ENCODE peak calls at places on chromosomes 5 and 9, in eight cellular contexts. One of them, this sample, is unnamed.

GRCh38 chr9:94645901-94646300 is 6.6 kb upstream of the FBP1 start:
- DNase-seq in AG04449: no peak
- DNase-seq in activated naive CD4-positive, alpha-beta T cell treated with anti-CD3 and anti-CD28 coated beads, Interleukin-2, amount 50 U/mL, for 16 hours: no peak
- DNase-seq in HS-27A: no peak
- DNase-seq in AG04450: no peak
- DNase-seq in stomach: no peak
- DNase-seq in NCI-H2081: no peak
- DNase-seq in stimulated activated CD8-positive, alpha-beta memory T cell treated with anti-CD3 and anti-CD28 coated beads, Interleukin-15, amount 100 ng/mL, for 24 hours: no peak
- DNase-seq in this sample: no peak

GRCh38 chr5:42993516-42994284 is 46.4 kb downstream of the ANXA2R start:
- DNase-seq in HS-27A: no peak
- DNase-seq in AG04449: no peak
- DNase-seq in stomach: no peak
- DNase-seq in stimulated activated CD8-positive, alpha-beta memory T cell treated with anti-CD3 and anti-CD28 coated beads, Interleukin-15, amount 100 ng/mL, for 24 hours: no peak
- DNase-seq in AG04450: peak; percentile 66
- DNase-seq in NCI-H2081: no peak
- DNase-seq in activated naive CD4-positive, alpha-beta T cell treated with anti-CD3 and anti-CD28 coated beads, Interleukin-2, amount 50 U/mL, for 16 hours: peak; percentile 45
- DNase-seq in this sample: peak; percentile 74

GRCh38 chr9:134055981-134056461 is 11.8 kb downstream of the BRD3 start:
- DNase-seq in activated naive CD4-positive, alpha-beta T cell treated with anti-CD3 and anti-CD28 coated beads, Interleukin-2, amount 50 U/mL, for 16 hours: peak; percentile 7
- DNase-seq in HS-27A: no peak
- DNase-seq in AG04449: peak; percentile 40
- DNase-seq in stomach: peak; percentile 89
- DNase-seq in NCI-H2081: no peak
- DNase-seq in stimulated activated CD8-positive, alpha-beta memory T cell treated with anti-CD3 and anti-CD28 coated beads, Interleukin-15, amount 100 ng/mL, for 24 hours: no peak
- DNase-seq in AG04450: no peak
- DNase-seq in this sample: peak; percentile 27

GRCh38 chr5:78797945-78798731 is 149.6 kb upstream of the LHFPL2 start:
- DNase-seq in activated naive CD4-positive, alpha-beta T cell treated with anti-CD3 and anti-CD28 coated beads, Interleukin-2, amount 50 U/mL, for 16 hours: no peak
- DNase-seq in stimulated activated CD8-positive, alpha-beta memory T cell treated with anti-CD3 and anti-CD28 coated beads, Interleukin-15, amount 100 ng/mL, for 24 hours: no peak
- DNase-seq in stomach: no peak
- DNase-seq in AG04449: no peak
- DNase-seq in HS-27A: no peak
- DNase-seq in NCI-H2081: no peak
- DNase-seq in AG04450: no peak
- DNase-seq in this sample: no peak

GRCh38 chr9:76302947-76303550 is 91.2 kb downstream of the RFK start:
- DNase-seq in activated naive CD4-positive, alpha-beta T cell treated with anti-CD3 and anti-CD28 coated beads, Interleukin-2, amount 50 U/mL, for 16 hours: no peak
- DNase-seq in AG04450: peak; percentile 39
- DNase-seq in stomach: no peak
- DNase-seq in AG04449: peak; percentile 12
- DNase-seq in stimulated activated CD8-positive, alpha-beta memory T cell treated with anti-CD3 and anti-CD28 coated beads, Interleukin-15, amount 100 ng/mL, for 24 hours: no peak
- DNase-seq in NCI-H2081: peak; percentile 50
- DNase-seq in HS-27A: peak; percentile 5
- DNase-seq in this sample: no peak

GRCh38 chr5:153617190-153617589 is 126.7 kb downstream of the GRIA1 start:
- DNase-seq in stimulated activated CD8-positive, alpha-beta memory T cell treated with anti-CD3 and anti-CD28 coated beads, Interleukin-15, amount 100 ng/mL, for 24 hours: no peak
- DNase-seq in AG04450: no peak
- DNase-seq in activated naive CD4-positive, alpha-beta T cell treated with anti-CD3 and anti-CD28 coated beads, Interleukin-2, amount 50 U/mL, for 16 hours: no peak
- DNase-seq in NCI-H2081: no peak
- DNase-seq in stomach: no peak
- DNase-seq in HS-27A: no peak
- DNase-seq in AG04449: peak; percentile 21
- DNase-seq in this sample: no peak

GRCh38 chr5:155629597-155629996 is 616.0 kb downstream of the KIF4B start:
- DNase-seq in stimulated activated CD8-positive, alpha-beta memory T cell treated with anti-CD3 and anti-CD28 coated beads, Interleukin-15, amount 100 ng/mL, for 24 hours: no peak
- DNase-seq in activated naive CD4-positive, alpha-beta T cell treated with anti-CD3 and anti-CD28 coated beads, Interleukin-2, amount 50 U/mL, for 16 hours: no peak
- DNase-seq in HS-27A: no peak
- DNase-seq in NCI-H2081: no peak
- DNase-seq in AG04449: no peak
- DNase-seq in stomach: no peak
- DNase-seq in AG04450: no peak
- DNase-seq in this sample: no peak

GRCh38 chr9:24616858-24617257 is 71.2 kb upstream of the IZUMO3 start:
- DNase-seq in NCI-H2081: no peak
- DNase-seq in stomach: no peak
- DNase-seq in HS-27A: no peak
- DNase-seq in activated naive CD4-positive, alpha-beta T cell treated with anti-CD3 and anti-CD28 coated beads, Interleukin-2, amount 50 U/mL, for 16 hours: no peak
- DNase-seq in stimulated activated CD8-positive, alpha-beta memory T cell treated with anti-CD3 and anti-CD28 coated beads, Interleukin-15, amount 100 ng/mL, for 24 hours: no peak
- DNase-seq in AG04449: no peak
- DNase-seq in AG04450: no peak
- DNase-seq in this sample: no peak

GRCh38 chr9:1869843-1870242 is 145.3 kb upstream of the SMARCA2 start:
- DNase-seq in stomach: no peak
- DNase-seq in NCI-H2081: no peak
- DNase-seq in activated naive CD4-positive, alpha-beta T cell treated with anti-CD3 and anti-CD28 coated beads, Interleukin-2, amount 50 U/mL, for 16 hours: peak; percentile 25
- DNase-seq in HS-27A: no peak
- DNase-seq in AG04449: no peak
- DNase-seq in AG04450: no peak
- DNase-seq in stimulated activated CD8-positive, alpha-beta memory T cell treated with anti-CD3 and anti-CD28 coated beads, Interleukin-15, amount 100 ng/mL, for 24 hours: no peak
- DNase-seq in this sample: no peak

GRCh38 chr5:89105171-89105695 is 222.2 kb upstream of the MEF2C start:
- DNase-seq in NCI-H2081: no peak
- DNase-seq in AG04450: no peak
- DNase-seq in stimulated activated CD8-positive, alpha-beta memory T cell treated with anti-CD3 and anti-CD28 coated beads, Interleukin-15, amount 100 ng/mL, for 24 hours: no peak
- DNase-seq in activated naive CD4-positive, alpha-beta T cell treated with anti-CD3 and anti-CD28 coated beads, Interleukin-2, amount 50 U/mL, for 16 hours: no peak
- DNase-seq in HS-27A: no peak
- DNase-seq in AG04449: no peak
- DNase-seq in stomach: no peak
- DNase-seq in this sample: no peak

GRCh38 chr5:177369050-177369912 is 11.6 kb downstream of the RGS14 start:
- DNase-seq in AG04449: no peak
- DNase-seq in activated naive CD4-positive, alpha-beta T cell treated with anti-CD3 and anti-CD28 coated beads, Interleukin-2, amount 50 U/mL, for 16 hours: peak; percentile 40
- DNase-seq in stimulated activated CD8-positive, alpha-beta memory T cell treated with anti-CD3 and anti-CD28 coated beads, Interleukin-15, amount 100 ng/mL, for 24 hours: no peak
- DNase-seq in stomach: no peak
- DNase-seq in NCI-H2081: no peak
- DNase-seq in AG04450: no peak
- DNase-seq in HS-27A: no peak
- DNase-seq in this sample: no peak

GRCh38 chr9:111597852-111598729 is 1.4 kb downstream of the PTGR1 start:
- DNase-seq in activated naive CD4-positive, alpha-beta T cell treated with anti-CD3 and anti-CD28 coated beads, Interleukin-2, amount 50 U/mL, for 16 hours: peak; percentile 70
- DNase-seq in AG04449: no peak
- DNase-seq in stimulated activated CD8-positive, alpha-beta memory T cell treated with anti-CD3 and anti-CD28 coated beads, Interleukin-15, amount 100 ng/mL, for 24 hours: no peak
- DNase-seq in NCI-H2081: peak; percentile 56
- DNase-seq in HS-27A: no peak
- DNase-seq in AG04450: no peak
- DNase-seq in stomach: peak; percentile 69
- DNase-seq in this sample: peak; percentile 22

GRCh38 chr5:150006318-150006717 is 5.8 kb downstream of the HMGXB3 start:
- DNase-seq in AG04449: no peak
- DNase-seq in stimulated activated CD8-positive, alpha-beta memory T cell treated with anti-CD3 and anti-CD28 coated beads, Interleukin-15, amount 100 ng/mL, for 24 hours: no peak
- DNase-seq in HS-27A: no peak
- DNase-seq in NCI-H2081: no peak
- DNase-seq in AG04450: no peak
- DNase-seq in activated naive CD4-positive, alpha-beta T cell treated with anti-CD3 and anti-CD28 coated beads, Interleukin-2, amount 50 U/mL, for 16 hours: no peak
- DNase-seq in stomach: no peak
- DNase-seq in this sample: no peak

GRCh38 chr5:29134418-29134817 is 2059.1 kb upstream of the CDH6 start:
- DNase-seq in stimulated activated CD8-positive, alpha-beta memory T cell treated with anti-CD3 and anti-CD28 coated beads, Interleukin-15, amount 100 ng/mL, for 24 hours: no peak
- DNase-seq in stomach: no peak
- DNase-seq in AG04449: no peak
- DNase-seq in activated naive CD4-positive, alpha-beta T cell treated with anti-CD3 and anti-CD28 coated beads, Interleukin-2, amount 50 U/mL, for 16 hours: no peak
- DNase-seq in NCI-H2081: no peak
- DNase-seq in HS-27A: no peak
- DNase-seq in AG04450: no peak
- DNase-seq in this sample: no peak

GRCh38 chr5:180313677-180314076 is 21.8 kb upstream of the MAPK9 start:
- DNase-seq in stimulated activated CD8-positive, alpha-beta memory T cell treated with anti-CD3 and anti-CD28 coated beads, Interleukin-15, amount 100 ng/mL, for 24 hours: peak; percentile 29
- DNase-seq in stomach: no peak
- DNase-seq in AG04450: no peak
- DNase-seq in HS-27A: no peak
- DNase-seq in activated naive CD4-positive, alpha-beta T cell treated with anti-CD3 and anti-CD28 coated beads, Interleukin-2, amount 50 U/mL, for 16 hours: peak; percentile 50
- DNase-seq in AG04449: no peak
- DNase-seq in NCI-H2081: no peak
- DNase-seq in this sample: no peak

GRCh38 chr5:176418251-176418650 is 1.9 kb upstream of the CLTB start:
- DNase-seq in activated naive CD4-positive, alpha-beta T cell treated with anti-CD3 and anti-CD28 coated beads, Interleukin-2, amount 50 U/mL, for 16 hours: no peak
- DNase-seq in AG04450: no peak
- DNase-seq in AG04449: no peak
- DNase-seq in HS-27A: no peak
- DNase-seq in NCI-H2081: no peak
- DNase-seq in stimulated activated CD8-positive, alpha-beta memory T cell treated with anti-CD3 and anti-CD28 coated beads, Interleukin-15, amount 100 ng/mL, for 24 hours: no peak
- DNase-seq in stomach: peak; percentile 41
- DNase-seq in this sample: no peak

GRCh38 chr5:134649163-134649916 is 755 bp downstream of the SEC24A start:
- DNase-seq in activated naive CD4-positive, alpha-beta T cell treated with anti-CD3 and anti-CD28 coated beads, Interleukin-2, amount 50 U/mL, for 16 hours: peak; percentile 11
- DNase-seq in HS-27A: no peak
- DNase-seq in NCI-H2081: no peak
- DNase-seq in stimulated activated CD8-positive, alpha-beta memory T cell treated with anti-CD3 and anti-CD28 coated beads, Interleukin-15, amount 100 ng/mL, for 24 hours: no peak
- DNase-seq in AG04450: no peak
- DNase-seq in AG04449: no peak
- DNase-seq in stomach: peak; percentile 31
- DNase-seq in this sample: no peak

GRCh38 chr9:87280421-87280820 is 217.2 kb upstream of the DAPK1 start:
- DNase-seq in AG04449: peak; percentile 100
- DNase-seq in AG04450: peak; percentile 26
- DNase-seq in stimulated activated CD8-positive, alpha-beta memory T cell treated with anti-CD3 and anti-CD28 coated beads, Interleukin-15, amount 100 ng/mL, for 24 hours: no peak
- DNase-seq in NCI-H2081: no peak
- DNase-seq in stomach: no peak
- DNase-seq in HS-27A: no peak
- DNase-seq in activated naive CD4-positive, alpha-beta T cell treated with anti-CD3 and anti-CD28 coated beads, Interleukin-2, amount 50 U/mL, for 16 hours: no peak
- DNase-seq in this sample: peak; percentile 51

GRCh38 chr5:14332746-14333145 is 189.6 kb downstream of the TRIO start:
- DNase-seq in stimulated activated CD8-positive, alpha-beta memory T cell treated with anti-CD3 and anti-CD28 coated beads, Interleukin-15, amount 100 ng/mL, for 24 hours: no peak
- DNase-seq in activated naive CD4-positive, alpha-beta T cell treated with anti-CD3 and anti-CD28 coated beads, Interleukin-2, amount 50 U/mL, for 16 hours: no peak
- DNase-seq in AG04450: no peak
- DNase-seq in NCI-H2081: no peak
- DNase-seq in stomach: no peak
- DNase-seq in AG04449: no peak
- DNase-seq in HS-27A: no peak
- DNase-seq in this sample: no peak

GRCh38 chr5:147437161-147437596 is 72.7 kb downstream of the DPYSL3 start:
- DNase-seq in AG04450: no peak
- DNase-seq in activated naive CD4-positive, alpha-beta T cell treated with anti-CD3 and anti-CD28 coated beads, Interleukin-2, amount 50 U/mL, for 16 hours: no peak
- DNase-seq in NCI-H2081: no peak
- DNase-seq in HS-27A: no peak
- DNase-seq in stimulated activated CD8-positive, alpha-beta memory T cell treated with anti-CD3 and anti-CD28 coated beads, Interleukin-15, amount 100 ng/mL, for 24 hours: no peak
- DNase-seq in AG04449: no peak
- DNase-seq in stomach: no peak
- DNase-seq in this sample: no peak

GRCh38 chr9:94922098-94922607 is 195.7 kb downstream of the AOPEP start:
- DNase-seq in NCI-H2081: no peak
- DNase-seq in stimulated activated CD8-positive, alpha-beta memory T cell treated with anti-CD3 and anti-CD28 coated beads, Interleukin-15, amount 100 ng/mL, for 24 hours: no peak
- DNase-seq in HS-27A: peak; percentile 92
- DNase-seq in activated naive CD4-positive, alpha-beta T cell treated with anti-CD3 and anti-CD28 coated beads, Interleukin-2, amount 50 U/mL, for 16 hours: no peak
- DNase-seq in stomach: no peak
- DNase-seq in AG04449: peak; percentile 99
- DNase-seq in AG04450: peak; percentile 95
- DNase-seq in this sample: peak; percentile 86

GRCh38 chr9:18296702-18297531 is 177.0 kb upstream of the ADAMTSL1 start:
- DNase-seq in stimulated activated CD8-positive, alpha-beta memory T cell treated with anti-CD3 and anti-CD28 coated beads, Interleukin-15, amount 100 ng/mL, for 24 hours: no peak
- DNase-seq in AG04450: no peak
- DNase-seq in stomach: no peak
- DNase-seq in HS-27A: no peak
- DNase-seq in activated naive CD4-positive, alpha-beta T cell treated with anti-CD3 and anti-CD28 coated beads, Interleukin-2, amount 50 U/mL, for 16 hours: no peak
- DNase-seq in AG04449: peak; percentile 3
- DNase-seq in NCI-H2081: no peak
- DNase-seq in this sample: no peak

GRCh38 chr5:148833122-148833521 is 6.7 kb downstream of the ADRB2 start:
- DNase-seq in NCI-H2081: no peak
- DNase-seq in stomach: no peak
- DNase-seq in activated naive CD4-positive, alpha-beta T cell treated with anti-CD3 and anti-CD28 coated beads, Interleukin-2, amount 50 U/mL, for 16 hours: no peak
- DNase-seq in AG04449: no peak
- DNase-seq in stimulated activated CD8-positive, alpha-beta memory T cell treated with anti-CD3 and anti-CD28 coated beads, Interleukin-15, amount 100 ng/mL, for 24 hours: no peak
- DNase-seq in HS-27A: no peak
- DNase-seq in AG04450: no peak
- DNase-seq in this sample: no peak

GRCh38 chr9:120109242-120109641 is 470.7 kb downstream of the CDK5RAP2 start:
- DNase-seq in activated naive CD4-positive, alpha-beta T cell treated with anti-CD3 and anti-CD28 coated beads, Interleukin-2, amount 50 U/mL, for 16 hours: no peak
- DNase-seq in stimulated activated CD8-positive, alpha-beta memory T cell treated with anti-CD3 and anti-CD28 coated beads, Interleukin-15, amount 100 ng/mL, for 24 hours: no peak
- DNase-seq in NCI-H2081: peak; percentile 42
- DNase-seq in HS-27A: no peak
- DNase-seq in stomach: no peak
- DNase-seq in AG04450: no peak
- DNase-seq in AG04449: no peak
- DNase-seq in this sample: no peak

GRCh38 chr9:70101265-70101664 is 57.6 kb downstream of the MAMDC2 start:
- DNase-seq in AG04450: no peak
- DNase-seq in stomach: no peak
- DNase-seq in stimulated activated CD8-positive, alpha-beta memory T cell treated with anti-CD3 and anti-CD28 coated beads, Interleukin-15, amount 100 ng/mL, for 24 hours: no peak
- DNase-seq in AG04449: no peak
- DNase-seq in activated naive CD4-positive, alpha-beta T cell treated with anti-CD3 and anti-CD28 coated beads, Interleukin-2, amount 50 U/mL, for 16 hours: no peak
- DNase-seq in HS-27A: no peak
- DNase-seq in NCI-H2081: no peak
- DNase-seq in this sample: no peak

GRCh38 chr9:135562235-135562745 is 734 bp downstream of the PAEP start:
- DNase-seq in NCI-H2081: no peak
- DNase-seq in AG04450: no peak
- DNase-seq in AG04449: no peak
- DNase-seq in stomach: peak; percentile 16
- DNase-seq in HS-27A: no peak
- DNase-seq in activated naive CD4-positive, alpha-beta T cell treated with anti-CD3 and anti-CD28 coated beads, Interleukin-2, amount 50 U/mL, for 16 hours: no peak
- DNase-seq in stimulated activated CD8-positive, alpha-beta memory T cell treated with anti-CD3 and anti-CD28 coated beads, Interleukin-15, amount 100 ng/mL, for 24 hours: no peak
- DNase-seq in this sample: no peak

GRCh38 chr5:69148981-69149675 is 17.8 kb upstream of the CCNB1 start:
- DNase-seq in NCI-H2081: no peak
- DNase-seq in activated naive CD4-positive, alpha-beta T cell treated with anti-CD3 and anti-CD28 coated beads, Interleukin-2, amount 50 U/mL, for 16 hours: no peak
- DNase-seq in HS-27A: no peak
- DNase-seq in stimulated activated CD8-positive, alpha-beta memory T cell treated with anti-CD3 and anti-CD28 coated beads, Interleukin-15, amount 100 ng/mL, for 24 hours: no peak
- DNase-seq in AG04449: no peak
- DNase-seq in stomach: no peak
- DNase-seq in AG04450: no peak
- DNase-seq in this sample: no peak

GRCh38 chr9:38182321-38182720 is 113.3 kb upstream of the SHB start:
- DNase-seq in AG04449: no peak
- DNase-seq in stomach: no peak
- DNase-seq in activated naive CD4-positive, alpha-beta T cell treated with anti-CD3 and anti-CD28 coated beads, Interleukin-2, amount 50 U/mL, for 16 hours: no peak
- DNase-seq in NCI-H2081: peak; percentile 24
- DNase-seq in HS-27A: no peak
- DNase-seq in stimulated activated CD8-positive, alpha-beta memory T cell treated with anti-CD3 and anti-CD28 coated beads, Interleukin-15, amount 100 ng/mL, for 24 hours: no peak
- DNase-seq in AG04450: no peak
- DNase-seq in this sample: no peak

GRCh38 chr5:132802044-132802684 is 10.9 kb upstream of the SOWAHA start:
- DNase-seq in NCI-H2081: no peak
- DNase-seq in AG04449: no peak
- DNase-seq in stimulated activated CD8-positive, alpha-beta memory T cell treated with anti-CD3 and anti-CD28 coated beads, Interleukin-15, amount 100 ng/mL, for 24 hours: no peak
- DNase-seq in AG04450: no peak
- DNase-seq in activated naive CD4-positive, alpha-beta T cell treated with anti-CD3 and anti-CD28 coated beads, Interleukin-2, amount 50 U/mL, for 16 hours: no peak
- DNase-seq in HS-27A: no peak
- DNase-seq in stomach: no peak
- DNase-seq in this sample: no peak

GRCh38 chr5:126694403-126694802 is 82.5 kb upstream of the LMNB1 start:
- DNase-seq in stimulated activated CD8-positive, alpha-beta memory T cell treated with anti-CD3 and anti-CD28 coated beads, Interleukin-15, amount 100 ng/mL, for 24 hours: no peak
- DNase-seq in activated naive CD4-positive, alpha-beta T cell treated with anti-CD3 and anti-CD28 coated beads, Interleukin-2, amount 50 U/mL, for 16 hours: no peak
- DNase-seq in AG04450: no peak
- DNase-seq in HS-27A: no peak
- DNase-seq in AG04449: no peak
- DNase-seq in stomach: no peak
- DNase-seq in NCI-H2081: no peak
- DNase-seq in this sample: no peak

GRCh38 chr5:134022333-134022732 is 17.6 kb upstream of the VDAC1 start:
- DNase-seq in HS-27A: no peak
- DNase-seq in NCI-H2081: no peak
- DNase-seq in AG04449: no peak
- DNase-seq in activated naive CD4-positive, alpha-beta T cell treated with anti-CD3 and anti-CD28 coated beads, Interleukin-2, amount 50 U/mL, for 16 hours: no peak
- DNase-seq in AG04450: no peak
- DNase-seq in stimulated activated CD8-positive, alpha-beta memory T cell treated with anti-CD3 and anti-CD28 coated beads, Interleukin-15, amount 100 ng/mL, for 24 hours: no peak
- DNase-seq in stomach: no peak
- DNase-seq in this sample: no peak

GRCh38 chr5:145903862-145904261 is 31.0 kb upstream of the GRXCR2 start:
- DNase-seq in AG04449: peak; percentile 42
- DNase-seq in HS-27A: no peak
- DNase-seq in NCI-H2081: no peak
- DNase-seq in stimulated activated CD8-positive, alpha-beta memory T cell treated with anti-CD3 and anti-CD28 coated beads, Interleukin-15, amount 100 ng/mL, for 24 hours: no peak
- DNase-seq in activated naive CD4-positive, alpha-beta T cell treated with anti-CD3 and anti-CD28 coated beads, Interleukin-2, amount 50 U/mL, for 16 hours: no peak
- DNase-seq in AG04450: no peak
- DNase-seq in stomach: no peak
- DNase-seq in this sample: peak; percentile 66

GRCh38 chr5:137923856-137924255 is 34.6 kb downstream of the PKD2L2 start:
- DNase-seq in AG04450: no peak
- DNase-seq in stimulated activated CD8-positive, alpha-beta memory T cell treated with anti-CD3 and anti-CD28 coated beads, Interleukin-15, amount 100 ng/mL, for 24 hours: no peak
- DNase-seq in activated naive CD4-positive, alpha-beta T cell treated with anti-CD3 and anti-CD28 coated beads, Interleukin-2, amount 50 U/mL, for 16 hours: no peak
- DNase-seq in AG04449: no peak
- DNase-seq in HS-27A: no peak
- DNase-seq in stomach: no peak
- DNase-seq in NCI-H2081: no peak
- DNase-seq in this sample: no peak

GRCh38 chr5:179228341-179229121 is 116.7 kb downstream of the ADAMTS2 start:
- DNase-seq in stomach: no peak
- DNase-seq in activated naive CD4-positive, alpha-beta T cell treated with anti-CD3 and anti-CD28 coated beads, Interleukin-2, amount 50 U/mL, for 16 hours: no peak
- DNase-seq in HS-27A: no peak
- DNase-seq in stimulated activated CD8-positive, alpha-beta memory T cell treated with anti-CD3 and anti-CD28 coated beads, Interleukin-15, amount 100 ng/mL, for 24 hours: no peak
- DNase-seq in AG04449: no peak
- DNase-seq in AG04450: no peak
- DNase-seq in NCI-H2081: no peak
- DNase-seq in this sample: no peak